ENCODE peak calls at places on chromosomes 1 and 21, in six cellular contexts. T is islet precursor cell; J is activated T-helper 1 cell treated with anti-CD3 and anti-CD28 coated beads, Interleukin-2, amount 50 U/mL, for 16 hours; I is lower lobe of right lung; O is amygdala; P is upper lobe of right lung. H is an unnamed sample.

GRCh38 chr1:193406901-193407300 is 220.5 kb upstream of the B3GALT2 start:
- DNase-seq in T (no peak), J (no peak), I (no peak), O (no peak), P (no peak), H (no peak)

GRCh38 chr1:42380617-42381423 is at the start of gene RIMKLA:
- DNase-seq in T (peak; percentile 83), J (no peak), I (peak; percentile 69), O (peak; percentile 22), P (peak; percentile 81), H (no peak)

GRCh38 chr1:56133517-56134472 is 445.6 kb downstream of the PLPP3 start:
- DNase-seq in T (no peak), J (no peak), I (no peak), O (no peak), P (no peak), H (no peak)

GRCh38 chr1:248886237-248886895 is 19.7 kb upstream of the PGBD2 start:
- DNase-seq in T (no peak), J (no peak), I (no peak), O (no peak), P (no peak), H (no peak)

GRCh38 chr1:184826001-184826400 is 71.3 kb upstream of the EDEM3 start:
- DNase-seq in T (no peak), J (no peak), I (no peak), O (no peak), P (no peak), H (no peak)

GRCh38 chr1:13607002-13607401 is 23.4 kb downstream of the PDPN start:
- DNase-seq in T (no peak), J (no peak), I (no peak), O (no peak), P (no peak), H (no peak)

GRCh38 chr1:65378547-65378946 is 41.9 kb upstream of the LEPR start:
- DNase-seq in T (no peak), J (no peak), I (no peak), O (no peak), P (no peak), H (no peak)

GRCh38 chr1:198373376-198373775 is 167.1 kb downstream of the ATP6V1G3 start:
- DNase-seq in T (no peak), J (no peak), I (no peak), O (no peak), P (no peak), H (no peak)

GRCh38 chr1:151704246-151704645 is 12.4 kb downstream of the CELF3 start:
- DNase-seq in T (no peak), J (no peak), I (no peak), O (no peak), P (no peak), H (no peak)

GRCh38 chr21:39347537-39347936 is 1.4 kb downstream of the HMGN1 start:
- DNase-seq in T (no peak), J (no peak), I (no peak), O (no peak), P (no peak), H (no peak)

GRCh38 chr1:94676686-94677085 is 135.1 kb upstream of the F3 start:
- DNase-seq in T (no peak), J (no peak), I (peak; percentile 51), O (no peak), P (no peak), H (no peak)

GRCh38 chr1:61436491-61437120 is 288.3 kb downstream of the TM2D1 start:
- DNase-seq in T (no peak), J (no peak), I (no peak), O (no peak), P (no peak), H (no peak)

GRCh38 chr1:79044974-79045650 is 38.6 kb upstream of the ADGRL4 start:
- DNase-seq in T (peak; percentile 53), J (no peak), I (no peak), O (no peak), P (no peak), H (no peak)

GRCh38 chr1:80064524-80064923 is 1058.0 kb upstream of the ADGRL4 start:
- DNase-seq in T (no peak), J (no peak), I (no peak), O (no peak), P (no peak), H (no peak)

GRCh38 chr1:107680579-107680985 is 284.4 kb downstream of the VAV3 start:
- DNase-seq in T (no peak), J (no peak), I (no peak), O (no peak), P (no peak), H (no peak)

GRCh38 chr21:44868707-44869106 is 4.8 kb downstream of the PTTG1IP start:
- DNase-seq in T (peak; percentile 46), J (no peak), I (no peak), O (no peak), P (peak; percentile 8), H (no peak)

GRCh38 chr1:63698001-63698838 is 75.6 kb upstream of the ROR1 start:
- DNase-seq in T (no peak), J (no peak), I (peak; percentile 58), O (no peak), P (no peak), H (no peak)

GRCh38 chr1:184532199-184532598 is 145.4 kb downstream of the C1orf21 start:
- DNase-seq in T (no peak), J (no peak), I (no peak), O (no peak), P (no peak), H (no peak)

GRCh38 chr1:30751830-30752650 is 5.5 kb downstream of the LAPTM5 start:
- DNase-seq in T (no peak), J (no peak), I (no peak), O (no peak), P (no peak), H (no peak)

GRCh38 chr21:44911384-44912157 is 9.1 kb downstream of the ITGB2 start:
- DNase-seq in T (no peak), J (no peak), I (peak; percentile 87), O (peak; percentile 48), P (peak; percentile 88), H (peak; percentile 38)

GRCh38 chr1:201842472-201843020 is 13.6 kb downstream of the IPO9 start:
- DNase-seq in T (no peak), J (no peak), I (no peak), O (no peak), P (no peak), H (no peak)